ENCODE peak calls at places on chromosomes 5 and 9, in four cellular contexts. B is psoas muscle; F is trophoblast cell; Z is CD4-positive, alpha-beta memory T cell. T is an unnamed sample.
A peak's percentile ranks its signal among the peaks of the same experiment; 100 is the strongest.

GRCh38 chr5:88203977-88204735 is 64.5 kb downstream of the TMEM161B start:
- DNase-seq in B (no peak), F (no peak), Z (peak; percentile 71), T (no peak)

GRCh38 chr5:39775458-39776365 is 350.9 kb upstream of the DAB2 start:
- DNase-seq in B (no peak), F (peak; percentile 77), Z (no peak), T (no peak)

GRCh38 chr5:65198777-65199120 is 283.0 kb downstream of the ADAMTS6 start:
- DNase-seq in B (no peak), F (peak; percentile 88), Z (no peak), T (no peak)

GRCh38 chr5:54018438-54018837 is 291.9 kb downstream of the ARL15 start:
- DNase-seq in B (no peak), F (no peak), Z (no peak), T (no peak)

GRCh38 chr9:137311171-137311970 is 9.3 kb upstream of the NRARP start:
- DNase-seq in B (peak; percentile 52), F (peak; percentile 63), Z (no peak), T (no peak)

GRCh38 chr9:114370251-114370984 is 17.4 kb downstream of the AKNA start:
- DNase-seq in B (no peak), F (no peak), Z (no peak), T (no peak)

GRCh38 chr9:129178579-129178909 is 483 bp upstream of the IER5L start:
- DNase-seq in B (no peak), F (no peak), Z (no peak), T (no peak)

GRCh38 chr5:137039939-137040515 is 459.1 kb downstream of the SPOCK1 start:
- DNase-seq in B (no peak), F (no peak), Z (no peak), T (no peak)

GRCh38 chr9:135262248-135262647 is 174.8 kb downstream of the OLFM1 start:
- DNase-seq in B (no peak), F (no peak), Z (no peak), T (no peak)

GRCh38 chr9:121308765-121309164 is 40.8 kb downstream of the GSN start:
- DNase-seq in B (peak; percentile 52), F (no peak), Z (no peak), T (no peak)

GRCh38 chr5:103414598-103414997 is 148.0 kb downstream of the NUDT12 start:
- DNase-seq in B (no peak), F (peak; percentile 100), Z (no peak), T (no peak)

GRCh38 chr5:175606409-175606808 is 51.5 kb upstream of the HRH2 start:
- DNase-seq in B (no peak), F (no peak), Z (no peak), T (no peak)

GRCh38 chr9:91486699-91487497 is 63.3 kb upstream of the NFIL3 start:
- DNase-seq in B (no peak), F (peak; percentile 54), Z (no peak), T (peak; percentile 46)

GRCh38 chr5:167296056-167296455 is 995.4 kb upstream of the WWC1 start:
- DNase-seq in B (no peak), F (no peak), Z (no peak), T (no peak)

GRCh38 chr5:38751103-38751502 is 94.7 kb upstream of the OSMR start:
- DNase-seq in B (no peak), F (no peak), Z (no peak), T (no peak)

DNA sequence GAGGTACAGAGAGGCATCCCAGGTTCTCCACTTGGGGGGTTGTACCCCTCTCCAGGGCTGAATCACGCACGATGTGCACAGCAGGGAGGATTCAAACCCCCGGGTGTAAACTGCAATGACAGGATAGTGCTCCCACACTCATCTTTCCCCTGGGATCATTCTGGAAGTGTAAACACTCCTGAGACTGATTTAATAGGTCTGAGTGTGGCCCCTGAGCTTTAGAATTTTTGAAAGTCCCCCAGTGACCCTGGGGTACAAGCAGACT is 16.5 kb downstream of the BICD2 start:
- DNase-seq in B (no peak), F (no peak), Z (no peak), T (no peak)
- H3K4me1 ChIP-seq in B (peaks cover 61% of the 10 kb centered on the region), F (peaks cover 42% of the 10 kb centered on the region), Z (peaks cover 53% of the 10 kb centered on the region), T (peaks cover 17% of the 10 kb centered on the region)

DNA sequence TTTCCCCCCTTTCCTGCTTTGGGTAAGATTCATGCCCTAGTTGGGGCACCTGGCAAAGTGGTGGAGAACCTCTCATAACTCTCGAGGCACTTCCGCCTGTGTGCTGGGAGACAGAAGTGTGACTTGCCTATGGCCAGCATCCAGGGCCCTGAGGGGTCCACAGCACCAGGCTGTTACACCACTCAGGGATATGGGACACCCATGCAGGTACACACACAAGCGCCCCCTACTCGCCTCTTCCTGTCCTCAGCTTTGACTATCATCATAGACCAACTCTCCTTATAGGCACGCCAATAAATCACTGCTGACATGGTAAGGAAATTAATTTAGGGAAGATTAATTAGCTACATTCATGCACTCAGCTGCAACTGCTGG is 45.4 kb downstream of the SHB start:
- DNase-seq in B (no peak), F (no peak), Z (no peak), T (no peak)
- H3K4me1 ChIP-seq in B (peaks cover 64% of the 10 kb centered on the region), F (peaks cover 84% of the 10 kb centered on the region), Z (peaks cover 4% of the 10 kb centered on the region), T (peaks cover 71% of the 10 kb centered on the region)

DNA sequence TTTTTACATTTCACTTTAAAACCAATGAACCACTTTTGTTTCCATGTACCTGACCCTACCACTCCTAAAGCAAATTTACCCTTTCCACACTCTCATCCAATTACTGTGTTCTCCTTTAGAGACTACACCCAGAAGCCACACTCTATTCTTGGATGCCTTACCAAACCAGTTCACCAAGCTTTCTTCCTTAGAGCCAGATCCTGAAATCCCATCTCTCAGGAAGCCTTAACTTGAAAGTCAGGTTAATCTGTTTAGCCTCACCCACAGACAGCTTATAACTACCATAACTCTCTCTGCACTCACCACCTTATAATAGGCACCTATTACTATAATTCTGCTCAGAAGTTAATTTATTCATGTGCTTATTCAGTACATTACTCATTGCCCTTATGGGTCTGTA is 4.3 kb downstream of the CSNK1A1 start:
- DNase-seq in B (no peak), F (peak; percentile 75), Z (no peak), T (no peak)
- H3K4me1 ChIP-seq in B (peaks cover 64% of the 10 kb centered on the region), F (peaks cover 11% of the 10 kb centered on the region), Z (peaks cover 68% of the 10 kb centered on the region), T (peaks cover 72% of the 10 kb centered on the region)

GRCh38 chr5:72439192-72439591 is 68.0 kb downstream of the ZNF366 start:
- DNase-seq in B (no peak), F (no peak), Z (no peak), T (no peak)

GRCh38 chr5:72436796-72437471 is 70.3 kb downstream of the ZNF366 start:
- DNase-seq in B (no peak), F (no peak), Z (no peak), T (no peak)

GRCh38 chr5:72441094-72441723 is 66.0 kb downstream of the ZNF366 start:
- DNase-seq in B (no peak), F (no peak), Z (no peak), T (no peak)

GRCh38 chr5:72440207-72440638 is 67.0 kb downstream of the ZNF366 start:
- DNase-seq in B (no peak), F (no peak), Z (no peak), T (no peak)

DNA sequence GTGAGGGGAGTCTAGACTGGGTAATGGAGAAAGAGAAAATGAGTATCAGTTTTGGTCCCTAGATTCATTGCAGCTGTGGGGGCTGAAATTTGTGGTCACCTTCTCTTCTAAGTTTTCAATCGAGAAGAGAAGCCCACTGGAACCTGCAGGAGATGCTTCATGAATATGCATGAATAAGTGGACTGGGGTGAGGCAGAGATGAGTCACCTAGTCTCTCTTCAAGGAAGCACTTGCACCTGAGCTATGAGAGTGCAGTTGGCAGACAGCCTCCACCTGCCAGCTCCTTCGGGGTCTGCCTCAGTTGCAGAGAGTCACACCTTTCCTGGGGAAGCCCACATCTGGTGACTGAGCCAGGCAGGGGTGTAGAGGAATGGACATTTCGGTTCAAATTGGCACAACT is 69.1 kb downstream of the ZNF366 start:
- DNase-seq in B (no peak), F (no peak), Z (no peak), T (no peak)
- H3K4me1 ChIP-seq in B (peaks cover 59% of the 10 kb centered on the region), F (no peaks in the 10 kb centered on the region), Z (no peaks in the 10 kb centered on the region), T (peaks cover 25% of the 10 kb centered on the region)

GRCh38 chr5:76332620-76333170 is 70.4 kb upstream of the IQGAP2 start:
- DNase-seq in B (no peak), F (no peak), Z (no peak), T (no peak)
- H3K4me1 ChIP-seq in B (no peaks in the 10 kb centered on the region), F (peaks cover under 1% of the 10 kb centered on the region), Z (peaks cover 62% of the 10 kb centered on the region), T (peaks cover 26% of the 10 kb centered on the region)

T was measured in heart left ventricle.